ENCODE peak calls at places on chromosome 10, in ten cellular contexts. B, T, L, W, R, Z, X, C, J and M are unnamed samples.

GRCh38 chr10:71243756-71244637 is 31.6 kb downstream of the UNC5B start:
- DNase-seq in B (no peak), T (no peak), L (no peak), W (no peak), R (no peak), Z (no peak), X (no peak), C (no peak), J (no peak), M (no peak)

GRCh38 chr10:22301193-22301592 is 15.0 kb upstream of the COMMD3 start:
- DNase-seq in B (no peak), T (no peak), L (no peak), W (no peak), R (no peak), Z (no peak), X (no peak), C (no peak), J (no peak), M (no peak)

GRCh38 chr10:21184216-21184615 is 287.1 kb upstream of the NEBL start:
- DNase-seq in B (no peak), T (no peak), L (no peak), W (no peak), R (no peak), Z (no peak), X (no peak), C (no peak), J (no peak), M (no peak)

GRCh38 chr10:74058658-74059057 is 60.7 kb downstream of the VCL start:
- DNase-seq in B (no peak), T (no peak), L (peak), W (no peak), R (no peak), Z (peak), X (no peak), C (no peak), J (no peak), M (peak)

GRCh38 chr10:22713853-22714523 is 390 bp downstream of the PIP4K2A start:
- DNase-seq in B (no peak), T (peak), L (peak), W (no peak), R (peak), Z (no peak), X (no peak), C (peak), J (no peak), M (peak)

GRCh38 chr10:6494934-6495592 is 85.0 kb downstream of the PRKCQ start:
- DNase-seq in B (no peak), T (no peak), L (no peak), W (no peak), R (no peak), Z (no peak), X (no peak), C (peak), J (peak), M (no peak)

GRCh38 chr10:103510046-103510685 is 16.7 kb downstream of the NEURL1 start:
- DNase-seq in B (no peak), T (no peak), L (no peak), W (no peak), R (no peak), Z (no peak), X (no peak), C (no peak), J (no peak), M (no peak)

GRCh38 chr10:119346063-119346835 is 138.9 kb downstream of the GRK5 start:
- DNase-seq in B (no peak), T (peak), L (no peak), W (no peak), R (no peak), Z (no peak), X (no peak), C (no peak), J (no peak), M (no peak)

GRCh38 chr10:132960651-132961419 is 18.5 kb upstream of the CFAP46 start:
- DNase-seq in B (no peak), T (no peak), L (no peak), W (no peak), R (no peak), Z (no peak), X (no peak), C (no peak), J (no peak), M (no peak)

GRCh38 chr10:131221632-131222277 is 89.8 kb downstream of the TCERG1L start:
- DNase-seq in B (no peak), T (no peak), L (no peak), W (no peak), R (no peak), Z (no peak), X (no peak), C (no peak), J (no peak), M (no peak)

GRCh38 chr10:102799691-102800435 is 37.4 kb downstream of the CYP17A1 start:
- DNase-seq in B (no peak), T (peak), L (no peak), W (no peak), R (peak), Z (no peak), X (no peak), C (no peak), J (no peak), M (no peak)

GRCh38 chr10:97005349-97005748 is 173.3 kb downstream of the LCOR start:
- DNase-seq in B (no peak), T (no peak), L (no peak), W (no peak), R (no peak), Z (no peak), X (no peak), C (no peak), J (no peak), M (no peak)

GRCh38 chr10:75018233-75018632 is 93.2 kb upstream of the SAMD8 start:
- DNase-seq in B (no peak), T (no peak), L (no peak), W (no peak), R (no peak), Z (no peak), X (no peak), C (no peak), J (peak), M (no peak)

GRCh38 chr10:50497758-50498157 is 126.0 kb downstream of the SGMS1 start:
- DNase-seq in B (peak), T (no peak), L (no peak), W (no peak), R (no peak), Z (no peak), X (no peak), C (no peak), J (no peak), M (peak)

GRCh38 chr10:29998142-29998808 is 61.1 kb downstream of the JCAD start:
- DNase-seq in B (peak), T (peak), L (peak), W (peak), R (peak), Z (peak), X (peak), C (peak), J (peak), M (peak)

GRCh38 chr10:73874267-73875138 is at the start of gene CAMK2G:
- DNase-seq in B (peak), T (peak), L (peak), W (peak), R (peak), Z (peak), X (no peak), C (peak), J (peak), M (peak)

GRCh38 chr10:44706745-44707144 is 204.4 kb upstream of the TMEM72 start:
- DNase-seq in B (no peak), T (no peak), L (no peak), W (no peak), R (no peak), Z (no peak), X (peak), C (no peak), J (no peak), M (no peak)

GRCh38 chr10:62373995-62374861 is at the start of gene ZNF365:
- DNase-seq in B (peak), T (no peak), L (no peak), W (peak), R (no peak), Z (no peak), X (no peak), C (peak), J (no peak), M (peak)

GRCh38 chr10:3853547-3853989 is 68.6 kb upstream of the KLF6 start:
- DNase-seq in B (no peak), T (no peak), L (no peak), W (no peak), R (peak), Z (no peak), X (no peak), C (no peak), J (no peak), M (no peak)

GRCh38 chr10:53361281-53361680 is 588.7 kb upstream of the MBL2 start:
- DNase-seq in B (no peak), T (no peak), L (no peak), W (no peak), R (peak), Z (no peak), X (no peak), C (no peak), J (no peak), M (no peak)

GRCh38 chr10:102791754-102792153 is 45.5 kb downstream of the CYP17A1 start:
- DNase-seq in B (no peak), T (no peak), L (no peak), W (no peak), R (no peak), Z (no peak), X (no peak), C (no peak), J (no peak), M (no peak)

GRCh38 chr10:72337039-72337629 is 17.6 kb downstream of the DNAJB12 start:
- DNase-seq in B (peak), T (peak), L (peak), W (peak), R (peak), Z (peak), X (no peak), C (peak), J (peak), M (peak)

GRCh38 chr10:124097883-124098282 is 4.5 kb upstream of the CHST15 start:
- DNase-seq in B (no peak), T (no peak), L (no peak), W (no peak), R (no peak), Z (no peak), X (no peak), C (no peak), J (no peak), M (no peak)

GRCh38 chr10:129323877-129324276 is 143.2 kb upstream of the MGMT start:
- DNase-seq in B (no peak), T (no peak), L (no peak), W (no peak), R (no peak), Z (no peak), X (no peak), C (no peak), J (no peak), M (no peak)

GRCh38 chr10:128887856-128888255 is 579.2 kb upstream of the MGMT start:
- DNase-seq in B (no peak), T (no peak), L (no peak), W (no peak), R (no peak), Z (no peak), X (no peak), C (no peak), J (no peak), M (no peak)

GRCh38 chr10:101014230-101014884 is 14.7 kb downstream of the LZTS2 start:
- DNase-seq in B (peak), T (peak), L (peak), W (peak), R (peak), Z (no peak), X (no peak), C (peak), J (peak), M (peak)

GRCh38 chr10:80697926-80698325 is 160.2 kb downstream of the SH2D4B start:
- DNase-seq in B (no peak), T (no peak), L (no peak), W (no peak), R (no peak), Z (no peak), X (no peak), C (no peak), J (no peak), M (no peak)